ENCODE peak calls at places on chromosomes 4 and X, in ten cellular contexts. One of them, this sample, is unnamed.

GRCh38 chr4:111776546-111776945 is 368.7 kb upstream of the FAM241A start:
- DNase-seq in small intestine: no peak
- DNase-seq in NCI-H524: no peak
- DNase-seq in stimulated activated CD8-positive, alpha-beta memory T cell treated with anti-CD3 and anti-CD28 coated beads, Interleukin-7, amount 100 ng/mL, for 1 hour: no peak
- DNase-seq in head of caudate nucleus: no peak
- DNase-seq in epithelial cell of esophagus: no peak
- DNase-seq in fibroblast of the aortic adventitia: no peak
- DNase-seq in PC-9: no peak
- DNase-seq in NB4: no peak
- DNase-seq in dorsolateral prefrontal cortex: no peak
- DNase-seq in this sample: no peak

GRCh38 chr4:88843067-88843723 is 145.6 kb upstream of the NAP1L5 start:
- DNase-seq in small intestine: peak; percentile 92
- DNase-seq in NCI-H524: no peak
- DNase-seq in stimulated activated CD8-positive, alpha-beta memory T cell treated with anti-CD3 and anti-CD28 coated beads, Interleukin-7, amount 100 ng/mL, for 1 hour: no peak
- DNase-seq in head of caudate nucleus: no peak
- DNase-seq in epithelial cell of esophagus: peak; percentile 50
- DNase-seq in fibroblast of the aortic adventitia: no peak
- DNase-seq in PC-9: no peak
- DNase-seq in NB4: no peak
- DNase-seq in dorsolateral prefrontal cortex: no peak
- DNase-seq in this sample: no peak

GRCh38 chrX:11867610-11868345 is 109.7 kb downstream of the MSL3 start:
- DNase-seq in small intestine: no peak
- DNase-seq in NCI-H524: no peak
- DNase-seq in stimulated activated CD8-positive, alpha-beta memory T cell treated with anti-CD3 and anti-CD28 coated beads, Interleukin-7, amount 100 ng/mL, for 1 hour: no peak
- DNase-seq in head of caudate nucleus: no peak
- DNase-seq in epithelial cell of esophagus: no peak
- DNase-seq in fibroblast of the aortic adventitia: no peak
- DNase-seq in PC-9: no peak
- DNase-seq in NB4: peak; percentile 1
- DNase-seq in dorsolateral prefrontal cortex: no peak
- DNase-seq in this sample: no peak

GRCh38 chr4:97395980-97396562 is 747.2 kb downstream of the STPG2 start:
- DNase-seq in small intestine: no peak
- DNase-seq in NCI-H524: no peak
- DNase-seq in stimulated activated CD8-positive, alpha-beta memory T cell treated with anti-CD3 and anti-CD28 coated beads, Interleukin-7, amount 100 ng/mL, for 1 hour: no peak
- DNase-seq in head of caudate nucleus: no peak
- DNase-seq in epithelial cell of esophagus: no peak
- DNase-seq in fibroblast of the aortic adventitia: no peak
- DNase-seq in PC-9: no peak
- DNase-seq in NB4: no peak
- DNase-seq in dorsolateral prefrontal cortex: no peak
- DNase-seq in this sample: no peak

GRCh38 chr4:156970501-156971167 is 965 bp downstream of the PDGFC start:
- DNase-seq in small intestine: peak; percentile 66
- DNase-seq in NCI-H524: no peak
- DNase-seq in stimulated activated CD8-positive, alpha-beta memory T cell treated with anti-CD3 and anti-CD28 coated beads, Interleukin-7, amount 100 ng/mL, for 1 hour: no peak
- DNase-seq in head of caudate nucleus: peak; percentile 83
- DNase-seq in epithelial cell of esophagus: peak; percentile 80
- DNase-seq in fibroblast of the aortic adventitia: peak; percentile 74
- DNase-seq in PC-9: peak; percentile 58
- DNase-seq in NB4: no peak
- DNase-seq in dorsolateral prefrontal cortex: peak; percentile 67
- DNase-seq in this sample: peak; percentile 24

GRCh38 chr4:11769425-11769824 is 340.7 kb upstream of the HS3ST1 start:
- DNase-seq in small intestine: peak; percentile 38
- DNase-seq in NCI-H524: no peak
- DNase-seq in stimulated activated CD8-positive, alpha-beta memory T cell treated with anti-CD3 and anti-CD28 coated beads, Interleukin-7, amount 100 ng/mL, for 1 hour: no peak
- DNase-seq in head of caudate nucleus: no peak
- DNase-seq in epithelial cell of esophagus: peak; percentile 16
- DNase-seq in fibroblast of the aortic adventitia: peak; percentile 93
- DNase-seq in PC-9: no peak
- DNase-seq in NB4: no peak
- DNase-seq in dorsolateral prefrontal cortex: no peak
- DNase-seq in this sample: no peak

GRCh38 chrX:3815896-3816664 is 102.6 kb upstream of the PRKX start:
- DNase-seq in small intestine: peak; percentile 43
- DNase-seq in NCI-H524: peak; percentile 13
- DNase-seq in stimulated activated CD8-positive, alpha-beta memory T cell treated with anti-CD3 and anti-CD28 coated beads, Interleukin-7, amount 100 ng/mL, for 1 hour: no peak
- DNase-seq in head of caudate nucleus: peak; percentile 52
- DNase-seq in epithelial cell of esophagus: peak; percentile 14
- DNase-seq in fibroblast of the aortic adventitia: peak; percentile 31
- DNase-seq in PC-9: peak; percentile 75
- DNase-seq in NB4: peak; percentile 71
- DNase-seq in dorsolateral prefrontal cortex: peak; percentile 59
- DNase-seq in this sample: no peak

GRCh38 chr4:158721680-158722079 is 1.5 kb downstream of the PPID start:
- DNase-seq in small intestine: no peak
- DNase-seq in NCI-H524: no peak
- DNase-seq in stimulated activated CD8-positive, alpha-beta memory T cell treated with anti-CD3 and anti-CD28 coated beads, Interleukin-7, amount 100 ng/mL, for 1 hour: no peak
- DNase-seq in head of caudate nucleus: no peak
- DNase-seq in epithelial cell of esophagus: no peak
- DNase-seq in fibroblast of the aortic adventitia: no peak
- DNase-seq in PC-9: no peak
- DNase-seq in NB4: no peak
- DNase-seq in dorsolateral prefrontal cortex: no peak
- DNase-seq in this sample: no peak

GRCh38 chrX:21658746-21659145 is 616 bp upstream of the KLHL34 start:
- DNase-seq in small intestine: peak; percentile 87
- DNase-seq in NCI-H524: no peak
- DNase-seq in stimulated activated CD8-positive, alpha-beta memory T cell treated with anti-CD3 and anti-CD28 coated beads, Interleukin-7, amount 100 ng/mL, for 1 hour: no peak
- DNase-seq in head of caudate nucleus: no peak
- DNase-seq in epithelial cell of esophagus: peak; percentile 0
- DNase-seq in fibroblast of the aortic adventitia: no peak
- DNase-seq in PC-9: no peak
- DNase-seq in NB4: no peak
- DNase-seq in dorsolateral prefrontal cortex: no peak
- DNase-seq in this sample: no peak

GRCh38 chrX:138298268-138298667 is 413.2 kb downstream of the FGF13 start:
- DNase-seq in small intestine: no peak
- DNase-seq in NCI-H524: no peak
- DNase-seq in stimulated activated CD8-positive, alpha-beta memory T cell treated with anti-CD3 and anti-CD28 coated beads, Interleukin-7, amount 100 ng/mL, for 1 hour: no peak
- DNase-seq in head of caudate nucleus: no peak
- DNase-seq in epithelial cell of esophagus: no peak
- DNase-seq in fibroblast of the aortic adventitia: no peak
- DNase-seq in PC-9: no peak
- DNase-seq in NB4: no peak
- DNase-seq in dorsolateral prefrontal cortex: no peak
- DNase-seq in this sample: no peak

GRCh38 chr4:4726051-4726450 is 133.4 kb upstream of the MSX1 start:
- DNase-seq in small intestine: no peak
- DNase-seq in NCI-H524: no peak
- DNase-seq in stimulated activated CD8-positive, alpha-beta memory T cell treated with anti-CD3 and anti-CD28 coated beads, Interleukin-7, amount 100 ng/mL, for 1 hour: no peak
- DNase-seq in head of caudate nucleus: no peak
- DNase-seq in epithelial cell of esophagus: no peak
- DNase-seq in fibroblast of the aortic adventitia: no peak
- DNase-seq in PC-9: no peak
- DNase-seq in NB4: peak; percentile 39
- DNase-seq in dorsolateral prefrontal cortex: no peak
- DNase-seq in this sample: no peak